ENCODE peak calls at places on chromosome 12, in eight cellular contexts. One of them, this sample, is unnamed.
A peak's percentile ranks its signal among the peaks of the same experiment; 100 is the strongest.

GRCh38 chr12:68405292-68405900 is 73.2 kb upstream of the MDM1 start:
- DNase-seq in esophagus muscularis mucosa: no peak
- DNase-seq in stimulated activated CD8-positive, alpha-beta memory T cell treated with anti-CD3 and anti-CD28 coated beads, Interleukin-7, amount 100 ng/mL, for 24 hours: no peak
- DNase-seq in skeletal muscle cell: no peak
- DNase-seq in naive B cell: no peak
- DNase-seq in fibroblast of the conjunctiva: no peak
- DNase-seq in substantia nigra: no peak
- DNase-seq in NCI-H1092: no peak
- DNase-seq in this sample: peak; percentile 3

GRCh38 chr12:89970646-89971192 is 262.1 kb upstream of the ATP2B1 start:
- DNase-seq in esophagus muscularis mucosa: no peak
- DNase-seq in fibroblast of the conjunctiva: no peak
- DNase-seq in skeletal muscle cell: no peak
- DNase-seq in NCI-H1092: no peak
- DNase-seq in stimulated activated CD8-positive, alpha-beta memory T cell treated with anti-CD3 and anti-CD28 coated beads, Interleukin-7, amount 100 ng/mL, for 24 hours: no peak
- DNase-seq in substantia nigra: no peak
- DNase-seq in naive B cell: no peak
- DNase-seq in this sample: no peak

GRCh38 chr12:11978985-11979384 is 91.8 kb upstream of the BCL2L14 start:
- DNase-seq in esophagus muscularis mucosa: no peak
- DNase-seq in fibroblast of the conjunctiva: no peak
- DNase-seq in naive B cell: no peak
- DNase-seq in substantia nigra: no peak
- DNase-seq in NCI-H1092: no peak
- DNase-seq in skeletal muscle cell: no peak
- DNase-seq in stimulated activated CD8-positive, alpha-beta memory T cell treated with anti-CD3 and anti-CD28 coated beads, Interleukin-7, amount 100 ng/mL, for 24 hours: no peak
- DNase-seq in this sample: no peak

GRCh38 chr12:67434653-67435375 is 165.7 kb downstream of the CAND1 start:
- DNase-seq in substantia nigra: no peak
- DNase-seq in esophagus muscularis mucosa: no peak
- DNase-seq in fibroblast of the conjunctiva: peak; percentile 77
- DNase-seq in skeletal muscle cell: peak; percentile 91
- DNase-seq in NCI-H1092: no peak
- DNase-seq in naive B cell: no peak
- DNase-seq in stimulated activated CD8-positive, alpha-beta memory T cell treated with anti-CD3 and anti-CD28 coated beads, Interleukin-7, amount 100 ng/mL, for 24 hours: no peak
- DNase-seq in this sample: no peak

GRCh38 chr12:27190761-27191160 is 53.3 kb upstream of the STK38L start:
- DNase-seq in NCI-H1092: no peak
- DNase-seq in fibroblast of the conjunctiva: no peak
- DNase-seq in substantia nigra: no peak
- DNase-seq in naive B cell: no peak
- DNase-seq in stimulated activated CD8-positive, alpha-beta memory T cell treated with anti-CD3 and anti-CD28 coated beads, Interleukin-7, amount 100 ng/mL, for 24 hours: no peak
- DNase-seq in esophagus muscularis mucosa: no peak
- DNase-seq in skeletal muscle cell: no peak
- DNase-seq in this sample: no peak

GRCh38 chr12:85823436-85824179 is 12.6 kb downstream of the RASSF9 start:
- DNase-seq in fibroblast of the conjunctiva: no peak
- DNase-seq in NCI-H1092: no peak
- DNase-seq in substantia nigra: no peak
- DNase-seq in naive B cell: no peak
- DNase-seq in skeletal muscle cell: no peak
- DNase-seq in stimulated activated CD8-positive, alpha-beta memory T cell treated with anti-CD3 and anti-CD28 coated beads, Interleukin-7, amount 100 ng/mL, for 24 hours: no peak
- DNase-seq in esophagus muscularis mucosa: no peak
- DNase-seq in this sample: no peak

GRCh38 chr12:27366621-27367020 is 34.0 kb downstream of the BMAL2 start:
- DNase-seq in naive B cell: no peak
- DNase-seq in NCI-H1092: no peak
- DNase-seq in substantia nigra: no peak
- DNase-seq in skeletal muscle cell: no peak
- DNase-seq in fibroblast of the conjunctiva: no peak
- DNase-seq in stimulated activated CD8-positive, alpha-beta memory T cell treated with anti-CD3 and anti-CD28 coated beads, Interleukin-7, amount 100 ng/mL, for 24 hours: no peak
- DNase-seq in esophagus muscularis mucosa: no peak
- DNase-seq in this sample: no peak

GRCh38 chr12:3705349-3705675 is 47.6 kb downstream of the CRACR2A start:
- DNase-seq in esophagus muscularis mucosa: no peak
- DNase-seq in substantia nigra: no peak
- DNase-seq in NCI-H1092: no peak
- DNase-seq in skeletal muscle cell: no peak
- DNase-seq in naive B cell: no peak
- DNase-seq in stimulated activated CD8-positive, alpha-beta memory T cell treated with anti-CD3 and anti-CD28 coated beads, Interleukin-7, amount 100 ng/mL, for 24 hours: no peak
- DNase-seq in fibroblast of the conjunctiva: no peak
- DNase-seq in this sample: no peak

GRCh38 chr12:132908145-132909029 is 21.0 kb upstream of the CHFR start:
- DNase-seq in skeletal muscle cell: peak; percentile 92
- DNase-seq in esophagus muscularis mucosa: peak; percentile 99
- DNase-seq in fibroblast of the conjunctiva: peak; percentile 95
- DNase-seq in NCI-H1092: peak; percentile 99
- DNase-seq in naive B cell: peak; percentile 94
- DNase-seq in substantia nigra: peak; percentile 95
- DNase-seq in stimulated activated CD8-positive, alpha-beta memory T cell treated with anti-CD3 and anti-CD28 coated beads, Interleukin-7, amount 100 ng/mL, for 24 hours: peak; percentile 91
- DNase-seq in this sample: peak; percentile 100

This sample was measured in ecto neural progenitor cell.